ENCODE peak calls at places on chromosomes 6 and 20, in eight cellular contexts. One of them, this sample, is unnamed.

GRCh38 chr6:144617231-144618199 is 332.4 kb downstream of the UTRN start:
- DNase-seq in bronchial epithelial cell: no peak
- DNase-seq in cardiac muscle cell: no peak
- DNase-seq in coronary artery: no peak
- DNase-seq in tibial artery: no peak
- DNase-seq in keratinocyte: no peak
- DNase-seq in sigmoid colon: no peak
- DNase-seq in fibroblast of the aortic adventitia: peak
- DNase-seq in this sample: no peak

GRCh38 chr6:37660317-37660716 is 37.4 kb downstream of the MDGA1 start:
- DNase-seq in tibial artery: no peak
- DNase-seq in keratinocyte: no peak
- DNase-seq in bronchial epithelial cell: no peak
- DNase-seq in cardiac muscle cell: no peak
- DNase-seq in sigmoid colon: no peak
- DNase-seq in fibroblast of the aortic adventitia: no peak
- DNase-seq in coronary artery: no peak
- DNase-seq in this sample: no peak

GRCh38 chr20:53023717-53024116 is 51.6 kb downstream of the TSHZ2 start:
- DNase-seq in bronchial epithelial cell: no peak
- DNase-seq in coronary artery: no peak
- DNase-seq in sigmoid colon: no peak
- DNase-seq in fibroblast of the aortic adventitia: peak
- DNase-seq in keratinocyte: no peak
- DNase-seq in cardiac muscle cell: no peak
- DNase-seq in tibial artery: no peak
- DNase-seq in this sample: peak

GRCh38 chr6:19736066-19736465 is 101.1 kb upstream of the ID4 start:
- DNase-seq in coronary artery: no peak
- DNase-seq in keratinocyte: no peak
- DNase-seq in cardiac muscle cell: no peak
- DNase-seq in fibroblast of the aortic adventitia: no peak
- DNase-seq in sigmoid colon: no peak
- DNase-seq in tibial artery: no peak
- DNase-seq in bronchial epithelial cell: no peak
- DNase-seq in this sample: no peak

GRCh38 chr6:35181313-35181932 is 32.3 kb upstream of the SCUBE3 start:
- DNase-seq in keratinocyte: no peak
- DNase-seq in cardiac muscle cell: peak
- DNase-seq in bronchial epithelial cell: peak
- DNase-seq in tibial artery: peak
- DNase-seq in sigmoid colon: peak
- DNase-seq in coronary artery: no peak
- DNase-seq in fibroblast of the aortic adventitia: peak
- DNase-seq in this sample: peak

GRCh38 chr6:115873901-115874300 is 186.8 kb downstream of the FRK start:
- DNase-seq in tibial artery: no peak
- DNase-seq in bronchial epithelial cell: no peak
- DNase-seq in fibroblast of the aortic adventitia: no peak
- DNase-seq in sigmoid colon: no peak
- DNase-seq in coronary artery: no peak
- DNase-seq in keratinocyte: no peak
- DNase-seq in cardiac muscle cell: no peak
- DNase-seq in this sample: no peak

GRCh38 chr20:62922451-62922921 is 3.8 kb downstream of the DIDO1 start:
- DNase-seq in bronchial epithelial cell: no peak
- DNase-seq in keratinocyte: no peak
- DNase-seq in tibial artery: no peak
- DNase-seq in sigmoid colon: no peak
- DNase-seq in fibroblast of the aortic adventitia: no peak
- DNase-seq in cardiac muscle cell: no peak
- DNase-seq in coronary artery: no peak
- DNase-seq in this sample: no peak

GRCh38 chr6:98764378-98764911 is 69.9 kb upstream of the POU3F2 start:
- DNase-seq in cardiac muscle cell: no peak
- DNase-seq in coronary artery: no peak
- DNase-seq in fibroblast of the aortic adventitia: peak
- DNase-seq in keratinocyte: no peak
- DNase-seq in tibial artery: no peak
- DNase-seq in bronchial epithelial cell: no peak
- DNase-seq in sigmoid colon: no peak
- DNase-seq in this sample: no peak

GRCh38 chr20:50635676-50636600 is 55.4 kb downstream of the RIPOR3 start:
- DNase-seq in coronary artery: peak
- DNase-seq in fibroblast of the aortic adventitia: peak
- DNase-seq in sigmoid colon: peak
- DNase-seq in cardiac muscle cell: peak
- DNase-seq in bronchial epithelial cell: peak
- DNase-seq in keratinocyte: no peak
- DNase-seq in tibial artery: no peak
- DNase-seq in this sample: peak

GRCh38 chr6:33632603-33633039 is 11.5 kb downstream of the ITPR3 start:
- DNase-seq in sigmoid colon: no peak
- DNase-seq in cardiac muscle cell: peak
- DNase-seq in tibial artery: no peak
- DNase-seq in bronchial epithelial cell: peak
- DNase-seq in keratinocyte: no peak
- DNase-seq in fibroblast of the aortic adventitia: no peak
- DNase-seq in coronary artery: no peak
- DNase-seq in this sample: peak

GRCh38 chr6:80165819-80166218 is 59.3 kb downstream of the BCKDHB start:
- DNase-seq in coronary artery: no peak
- DNase-seq in cardiac muscle cell: no peak
- DNase-seq in fibroblast of the aortic adventitia: no peak
- DNase-seq in bronchial epithelial cell: no peak
- DNase-seq in tibial artery: no peak
- DNase-seq in sigmoid colon: no peak
- DNase-seq in keratinocyte: no peak
- DNase-seq in this sample: peak

GRCh38 chr6:83265384-83265783 is 72.2 kb downstream of the RWDD2A start:
- DNase-seq in coronary artery: no peak
- DNase-seq in keratinocyte: no peak
- DNase-seq in fibroblast of the aortic adventitia: peak
- DNase-seq in bronchial epithelial cell: peak
- DNase-seq in sigmoid colon: no peak
- DNase-seq in tibial artery: no peak
- DNase-seq in cardiac muscle cell: peak
- DNase-seq in this sample: peak

GRCh38 chr6:83273596-83273995 is 80.4 kb downstream of the RWDD2A start:
- DNase-seq in tibial artery: no peak
- DNase-seq in cardiac muscle cell: peak
- DNase-seq in fibroblast of the aortic adventitia: peak
- DNase-seq in coronary artery: no peak
- DNase-seq in sigmoid colon: no peak
- DNase-seq in bronchial epithelial cell: no peak
- DNase-seq in keratinocyte: no peak
- DNase-seq in this sample: peak

DNA sequence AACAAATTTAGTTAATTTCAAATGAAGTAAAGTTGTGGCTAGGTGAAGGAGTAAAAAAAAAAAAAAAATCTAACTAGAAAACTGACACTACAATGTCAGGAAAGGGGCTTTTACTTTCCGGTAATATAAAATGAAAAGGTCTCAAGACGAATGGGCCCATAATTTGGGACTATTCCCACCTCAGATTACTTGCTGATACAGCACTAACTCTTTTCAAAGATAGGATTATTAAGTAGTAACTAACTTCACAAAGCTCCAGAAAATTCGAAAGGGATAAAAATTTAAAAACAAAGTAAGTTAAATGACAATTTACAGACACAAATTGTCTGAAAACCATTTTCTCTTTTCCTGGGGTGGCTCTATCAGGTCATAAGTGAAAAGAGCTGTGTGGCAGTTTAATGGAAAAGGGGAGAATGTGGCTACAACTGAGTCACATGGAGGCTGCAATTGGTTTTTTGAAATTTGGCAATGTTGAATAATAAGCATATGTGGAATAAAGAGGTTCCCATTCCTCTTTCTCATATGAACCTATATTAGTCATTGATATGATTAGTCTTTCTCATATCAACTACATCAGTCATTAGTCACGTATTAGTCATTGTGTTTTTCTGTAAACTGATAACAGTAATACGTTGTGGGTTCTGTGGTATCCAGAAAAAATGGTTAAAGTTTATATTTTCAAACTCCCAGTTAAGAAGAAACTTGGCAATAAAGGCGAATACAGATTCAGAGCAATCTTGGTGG is 78.0 kb downstream of the RWDD2A start:
- DNase-seq in keratinocyte: peak
- DNase-seq in tibial artery: no peak
- DNase-seq in sigmoid colon: no peak
- DNase-seq in bronchial epithelial cell: peak
- DNase-seq in cardiac muscle cell: peak
- DNase-seq in fibroblast of the aortic adventitia: peak
- DNase-seq in coronary artery: no peak
- DNase-seq in this sample: peak
- TF ChIP-seq CTCF in keratinocyte: no peak
- TF ChIP-seq CTCF in tibial artery: no peak
- TF ChIP-seq CTCF in sigmoid colon: no peak
- TF ChIP-seq CTCF in bronchial epithelial cell: no peak
- TF ChIP-seq CTCF in cardiac muscle cell: no peak
- TF ChIP-seq CTCF in fibroblast of the aortic adventitia: no peak
- TF ChIP-seq CTCF in coronary artery: no peak
- TF ChIP-seq CTCF in this sample: no peak

GRCh38 chr20:48149887-48150286 is 364.6 kb upstream of the SULF2 start:
- DNase-seq in bronchial epithelial cell: no peak
- DNase-seq in sigmoid colon: no peak
- DNase-seq in keratinocyte: no peak
- DNase-seq in tibial artery: no peak
- DNase-seq in cardiac muscle cell: no peak
- DNase-seq in fibroblast of the aortic adventitia: no peak
- DNase-seq in coronary artery: no peak
- DNase-seq in this sample: no peak
- TF ChIP-seq CTCF in bronchial epithelial cell: no peak
- TF ChIP-seq CTCF in sigmoid colon: no peak
- TF ChIP-seq CTCF in keratinocyte: no peak
- TF ChIP-seq CTCF in tibial artery: no peak
- TF ChIP-seq CTCF in cardiac muscle cell: no peak
- TF ChIP-seq CTCF in fibroblast of the aortic adventitia: no peak
- TF ChIP-seq CTCF in coronary artery: no peak
- TF ChIP-seq CTCF in this sample: no peak

DNA sequence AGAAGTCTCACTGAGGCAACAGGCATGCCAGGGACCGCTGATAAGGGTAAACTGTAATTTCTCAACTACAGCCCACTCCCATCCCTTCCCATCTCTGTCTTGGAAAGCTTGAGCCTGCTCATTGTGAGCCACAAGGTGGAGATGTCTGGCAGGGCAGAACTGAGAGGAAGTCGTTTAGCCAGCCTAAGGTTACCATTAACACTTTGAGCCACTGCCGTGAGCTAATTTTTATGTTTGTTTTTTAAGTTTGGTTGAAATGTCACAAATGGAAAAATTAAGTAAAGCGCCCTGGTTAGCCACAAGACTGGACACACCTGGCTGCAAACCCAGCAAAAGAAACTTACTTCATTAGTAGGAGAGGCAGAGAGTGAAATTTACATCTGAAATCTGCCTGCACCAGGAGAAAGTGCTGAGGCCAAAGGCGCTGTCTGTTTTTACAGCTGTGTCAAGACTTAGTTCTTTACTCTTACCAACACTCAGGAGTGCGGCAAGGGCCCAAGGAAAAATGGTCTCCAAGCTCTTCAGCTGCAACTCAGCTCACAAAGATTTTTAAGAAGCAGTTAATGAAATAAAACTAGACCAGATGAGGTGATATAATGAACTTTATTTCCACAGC is 50.0 kb upstream of the FAM83C start:
- DNase-seq in coronary artery: no peak
- DNase-seq in bronchial epithelial cell: no peak
- DNase-seq in cardiac muscle cell: peak
- DNase-seq in tibial artery: no peak
- DNase-seq in fibroblast of the aortic adventitia: peak
- DNase-seq in sigmoid colon: no peak
- DNase-seq in keratinocyte: no peak
- DNase-seq in this sample: peak
- TF ChIP-seq CTCF in coronary artery: no peak
- TF ChIP-seq CTCF in bronchial epithelial cell: peak
- TF ChIP-seq CTCF in cardiac muscle cell: peak
- TF ChIP-seq CTCF in tibial artery: peak
- TF ChIP-seq CTCF in fibroblast of the aortic adventitia: peak
- TF ChIP-seq CTCF in sigmoid colon: peak
- TF ChIP-seq CTCF in keratinocyte: peak
- TF ChIP-seq CTCF in this sample: peak

DNA sequence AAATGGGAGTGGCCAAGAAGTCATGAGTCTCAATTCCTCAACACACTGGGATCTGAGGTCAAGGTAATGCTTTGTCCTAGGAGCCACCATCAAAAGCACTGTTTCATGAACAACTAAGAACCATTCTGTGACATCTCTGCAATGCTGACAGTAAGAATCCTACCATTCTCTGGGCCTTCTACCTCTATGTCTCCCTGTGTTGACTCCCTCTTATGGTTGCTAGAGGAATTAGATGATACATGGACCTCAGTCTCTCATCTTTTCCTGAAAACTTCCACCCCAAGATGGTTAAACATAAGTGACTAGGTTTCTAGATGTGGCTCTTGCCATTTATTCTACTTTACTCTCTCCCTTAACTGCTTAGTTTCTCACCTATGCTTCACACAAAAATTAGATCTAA is 9.1 kb downstream of the MTRF1L start:
- DNase-seq in cardiac muscle cell: no peak
- DNase-seq in bronchial epithelial cell: no peak
- DNase-seq in fibroblast of the aortic adventitia: no peak
- DNase-seq in tibial artery: no peak
- DNase-seq in coronary artery: no peak
- DNase-seq in sigmoid colon: no peak
- DNase-seq in keratinocyte: no peak
- DNase-seq in this sample: no peak
- TF ChIP-seq CTCF in cardiac muscle cell: no peak
- TF ChIP-seq CTCF in bronchial epithelial cell: peak
- TF ChIP-seq CTCF in fibroblast of the aortic adventitia: no peak
- TF ChIP-seq CTCF in tibial artery: no peak
- TF ChIP-seq CTCF in coronary artery: no peak
- TF ChIP-seq CTCF in sigmoid colon: no peak
- TF ChIP-seq CTCF in keratinocyte: peak
- TF ChIP-seq CTCF in this sample: peak

GRCh38 chr6:140980265-140980887 is 1152.3 kb upstream of the GJE1 start:
- DNase-seq in bronchial epithelial cell: peak
- DNase-seq in coronary artery: no peak
- DNase-seq in cardiac muscle cell: peak
- DNase-seq in tibial artery: no peak
- DNase-seq in sigmoid colon: no peak
- DNase-seq in keratinocyte: no peak
- DNase-seq in fibroblast of the aortic adventitia: peak
- DNase-seq in this sample: peak
- TF ChIP-seq CTCF in bronchial epithelial cell: no peak
- TF ChIP-seq CTCF in coronary artery: no peak
- TF ChIP-seq CTCF in cardiac muscle cell: peak
- TF ChIP-seq CTCF in tibial artery: no peak
- TF ChIP-seq CTCF in sigmoid colon: no peak
- TF ChIP-seq CTCF in keratinocyte: no peak
- TF ChIP-seq CTCF in fibroblast of the aortic adventitia: peak
- TF ChIP-seq CTCF in this sample: no peak